ENCODE peak calls at places on chromosomes 12 and 14, in four cellular contexts. R, C, N and U are unnamed samples. For H3K9me3 and H3K4me1, the result is how much of the 10 kb centered on the place peaks cover.

GRCh38 chr12:65684906-65685305 is 139.4 kb upstream of the HMGA2 start:
- DNase-seq in N (no peak), C (no peak), R (no peak), U (no peak)

GRCh38 chr12:26953447-26953846 is 15.2 kb downstream of the FGFR1OP2 start:
- DNase-seq in R (no peak), C (no peak), N (peak), U (peak)

GRCh38 chr12:111150894-111151293 is 218.0 kb downstream of the PHETA1 start:
- DNase-seq in R (no peak), N (no peak), C (no peak), U (no peak)

GRCh38 chr12:127599441-127599840 is 667.5 kb upstream of the TMEM132C start:
- DNase-seq in C (no peak), R (no peak), N (no peak), U (no peak)

GRCh38 chr12:53345486-53346195 is 9.5 kb upstream of the SP7 start:
- DNase-seq in R (no peak), C (no peak), N (no peak), U (peak)

GRCh38 chr12:104998423-104999346 is 12.6 kb downstream of the NOPCHAP1 start:
- DNase-seq in C (no peak), R (no peak), N (no peak), U (no peak)

GRCh38 chr14:105013150-105013787 is 7.6 kb downstream of the CDCA4 start:
- DNase-seq in N (no peak), R (no peak), C (no peak), U (peak)

GRCh38 chr12:104357431-104357952 is 54.0 kb downstream of the EID3 start:
- DNase-seq in R (peak), C (no peak), N (no peak), U (no peak)

GRCh38 chr12:63319386-63319785 is 168.4 kb upstream of the AVPR1A start:
- DNase-seq in N (no peak), C (no peak), R (peak), U (no peak)

GRCh38 chr14:106268013-106268727 is 741.8 kb downstream of the TMEM121 start:
- DNase-seq in C (peak), N (no peak), R (peak), U (no peak)

GRCh38 chr12:58364389-58365086 is 423.2 kb downstream of the ATP23 start:
- DNase-seq in N (no peak), R (peak), C (no peak), U (no peak)

GRCh38 chr14:90674716-90675115 is 141.5 kb downstream of the TTC7B start:
- DNase-seq in C (no peak), N (no peak), R (no peak), U (no peak)

GRCh38 chr12:57760347-57760982 is 5.6 kb downstream of the MARCHF9 start:
- DNase-seq in C (no peak), R (no peak), N (no peak), U (no peak)

GRCh38 chr14:104152246-104152575 is 13.8 kb downstream of the KIF26A start:
- DNase-seq in N (no peak), C (no peak), R (no peak), U (peak)

GRCh38 chr12:39112064-39112463 is 206.7 kb upstream of the CPNE8 start:
- DNase-seq in R (no peak), N (no peak), C (no peak), U (no peak)

GRCh38 chr14:89417469-89418225 is 614 bp upstream of the FOXN3 start:
- DNase-seq in N (peak), C (peak), R (peak), U (peak)

GRCh38 chr14:24238123-24238522 is 4.3 kb downstream of the TINF2 start:
- DNase-seq in N (no peak), C (no peak), R (no peak), U (no peak)

GRCh38 chr12:58895053-58895452 is 25.3 kb downstream of the LRIG3 start:
- DNase-seq in R (no peak), N (no peak), C (no peak), U (no peak)

GRCh38 chr14:99257673-99258221 is 14.2 kb downstream of the BCL11B start:
- DNase-seq in C (no peak), R (no peak), N (no peak), U (no peak)

GRCh38 chr14:92690171-92691011 is 58.0 kb downstream of the LGMN start:
- DNase-seq in N (no peak), R (peak), C (no peak), U (no peak)

GRCh38 chr12:27982380-27982779 is 9.8 kb upstream of the PTHLH start:
- DNase-seq in C (no peak), R (no peak), N (no peak), U (no peak)

GRCh38 chr14:74538411-74539391 is 45.1 kb downstream of the ISCA2 start:
- DNase-seq in N (no peak), R (no peak), C (no peak), U (no peak)

GRCh38 chr12:6872073-6873048 is 742 bp downstream of the SPSB2 start:
- DNase-seq in R (peak), C (peak), N (peak), U (peak)

GRCh38 chr12:92341333-92341691 is 195.7 kb upstream of the BTG1 start:
- DNase-seq in C (no peak), N (no peak), R (no peak), U (no peak)

GRCh38 chr14:103512701-103513611 is 9.7 kb downstream of the CKB start:
- DNase-seq in C (no peak), N (peak), R (no peak), U (peak)

GRCh38 chr12:53006810-53007742 is 820 bp downstream of the EIF4B start:
- DNase-seq in R (peak), N (peak), C (peak), U (peak)

GRCh38 chr12:107302649-107303386 is 209.5 kb upstream of the CRY1 start:
- DNase-seq in R (no peak), N (no peak), C (no peak), U (no peak)

GRCh38 chr12:132771126-132771838 is 9.7 kb upstream of the ANKLE2 start:
- DNase-seq in C (peak), R (no peak), N (no peak), U (no peak)

GRCh38 chr12:31897791-31898503 is 61.3 kb upstream of the RESF1 start:
- DNase-seq in R (peak), C (no peak), N (peak), U (peak)

GRCh38 chr12:109345428-109345827 is 2.3 kb upstream of the MYO1H start:
- DNase-seq in R (no peak), C (no peak), N (no peak), U (no peak)
- H3K9me3 ChIP-seq in R (under half), C (under half), N (under half), U (under half)

DNA sequence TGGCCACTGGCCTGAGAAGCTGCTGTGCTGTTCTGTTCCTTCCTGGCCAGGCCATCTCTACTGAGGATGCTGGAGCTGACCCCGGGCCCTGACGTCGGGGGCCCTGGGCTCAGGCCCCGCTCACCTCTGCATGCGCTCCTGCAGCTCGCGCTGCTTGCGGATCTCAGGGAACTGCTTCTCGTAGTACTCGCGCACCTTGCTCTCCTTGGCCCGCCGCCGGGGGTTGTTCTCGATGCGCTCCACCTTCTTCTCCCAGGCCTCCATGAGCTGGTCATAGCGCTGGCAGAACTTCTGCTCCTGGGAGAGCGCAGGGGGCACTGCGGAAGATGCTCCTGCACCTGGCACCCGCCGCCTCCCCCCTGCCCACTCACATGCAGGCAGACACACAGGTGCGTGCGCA is 135.6 kb downstream of the RFLNA start:
- DNase-seq in N (no peak), C (no peak), R (no peak), U (no peak)
- H3K4me1 ChIP-seq in N (under half), C (under half), R (under half), U (under half)

GRCh38 chr14:50063876-50064420 is 52.4 kb downstream of the VCPKMT start:
- DNase-seq in R (no peak), C (no peak), N (no peak), U (no peak)

GRCh38 chr14:50060871-50061663 is 55.3 kb downstream of the VCPKMT start:
- DNase-seq in N (peak), C (peak), R (peak), U (peak)

GRCh38 chr14:50062438-50063039 is 53.8 kb downstream of the VCPKMT start:
- DNase-seq in R (peak), C (peak), N (no peak), U (no peak)

GRCh38 chr14:50059773-50060629 is 56.4 kb downstream of the VCPKMT start:
- DNase-seq in C (no peak), R (no peak), N (no peak), U (no peak)

DNA sequence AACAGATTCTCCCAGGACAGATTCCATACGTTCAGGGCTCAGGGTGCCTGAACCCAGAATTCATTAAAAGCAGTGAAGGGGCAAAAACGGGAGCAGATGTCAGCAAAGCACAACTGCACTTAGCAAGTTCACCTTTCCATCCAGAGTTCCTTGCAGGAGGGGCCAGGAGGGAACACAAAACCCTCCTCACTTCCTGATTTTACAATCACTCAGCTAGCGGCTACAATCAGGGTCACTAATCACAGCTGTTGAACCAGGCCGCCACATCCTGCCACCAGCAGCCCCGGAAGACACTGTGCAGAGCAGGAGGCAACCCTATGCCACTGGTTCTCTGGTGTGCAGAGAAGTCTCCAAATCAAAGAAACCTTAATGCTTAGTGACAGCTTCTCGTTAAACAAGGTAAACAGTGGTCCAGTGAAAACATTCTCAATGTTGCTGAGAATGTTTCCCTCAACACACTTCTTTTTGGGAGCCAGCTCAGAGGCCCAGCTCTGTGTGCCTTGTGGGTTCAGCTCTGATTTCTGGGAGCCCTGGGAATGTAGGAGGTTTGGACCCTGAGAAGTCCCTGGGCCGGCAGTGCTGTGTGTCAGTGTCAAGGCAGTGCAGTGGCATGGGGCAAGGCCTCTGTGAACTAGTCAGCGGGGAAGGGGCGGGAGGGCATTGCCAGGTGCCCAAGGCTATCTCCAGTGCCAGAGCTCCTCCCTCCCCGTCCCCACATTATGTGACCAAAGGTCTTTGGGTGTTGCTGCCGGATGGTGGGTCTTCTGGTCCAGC is 54.5 kb downstream of the VCPKMT start:
- DNase-seq in C (peak), N (no peak), R (no peak), U (peak)
- H3K4me3 ChIP-seq in C (peak), N (no peak), R (no peak), U (no peak)

GRCh38 chr14:79548836-79549235 is 662.5 kb downstream of the DIO2 start:
- DNase-seq in C (no peak), R (no peak), N (no peak), U (no peak)

GRCh38 chr14:79552778-79553177 is 658.5 kb downstream of the DIO2 start:
- DNase-seq in R (no peak), C (no peak), N (no peak), U (no peak)

GRCh38 chr14:79551591-79551990 is 659.7 kb downstream of the DIO2 start:
- DNase-seq in N (no peak), C (no peak), R (no peak), U (no peak)

GRCh38 chr14:79544671-79545070 is 666.6 kb downstream of the DIO2 start:
- DNase-seq in N (no peak), R (no peak), C (no peak), U (no peak)

GRCh38 chr14:79549515-79549914 is 661.8 kb downstream of the DIO2 start:
- DNase-seq in C (no peak), R (no peak), N (no peak), U (no peak)
- H3K9me3 ChIP-seq in C (under half), R (under half), N (under half), U (under half)

GRCh38 chr12:79380402-79380801 is 310.4 kb downstream of the PAWR start:
- DNase-seq in C (no peak), N (no peak), R (no peak), U (no peak)
- H3K4me1 ChIP-seq in C (under half), N (under half), R (under half), U (under half)

GRCh38 chr12:12070674-12071661 is at the start of gene BCL2L14:
- DNase-seq in C (no peak), N (no peak), R (no peak), U (no peak)
- H3K4me3 ChIP-seq in C (peak), N (peak), R (no peak), U (no peak)

DNA sequence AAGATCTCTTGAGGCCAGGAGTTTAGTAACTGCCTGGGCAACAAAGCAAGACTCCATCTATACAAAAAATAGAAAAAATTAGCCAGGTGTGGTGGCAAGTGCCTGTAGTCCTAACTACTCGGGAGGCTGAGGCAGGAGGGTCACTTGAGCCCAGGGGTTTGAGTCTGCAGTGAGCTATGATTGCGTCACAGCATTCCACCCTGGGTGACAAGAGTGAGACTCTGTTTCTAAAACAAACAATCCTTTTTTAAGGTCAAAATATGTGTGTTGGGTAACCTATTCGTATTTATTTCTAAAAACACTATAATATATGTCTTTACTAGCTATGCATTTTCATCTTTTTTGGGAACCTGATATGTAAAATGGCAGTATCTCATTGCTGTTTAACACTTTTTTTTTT is 7.4 kb downstream of the FBXO21 start:
- DNase-seq in R (no peak), C (no peak), N (no peak), U (no peak)
- H3K9me3 ChIP-seq in R (under half), C (under half), N (under half), U (under half)

GRCh38 chr14:22553445-22553844 is 35.6 kb downstream of the DAD1 start:
- DNase-seq in N (no peak), R (no peak), C (no peak), U (no peak)
- H3K4me1 ChIP-seq in N (under half), R (under half), C (half or more), U (under half)

GRCh38 chr14:61438860-61439765 is 117.7 kb downstream of the PRKCH start:
- DNase-seq in N (peak), R (peak), C (no peak), U (peak)
- H3K4me3 ChIP-seq in N (peak), R (peak), C (peak), U (peak)

DNA sequence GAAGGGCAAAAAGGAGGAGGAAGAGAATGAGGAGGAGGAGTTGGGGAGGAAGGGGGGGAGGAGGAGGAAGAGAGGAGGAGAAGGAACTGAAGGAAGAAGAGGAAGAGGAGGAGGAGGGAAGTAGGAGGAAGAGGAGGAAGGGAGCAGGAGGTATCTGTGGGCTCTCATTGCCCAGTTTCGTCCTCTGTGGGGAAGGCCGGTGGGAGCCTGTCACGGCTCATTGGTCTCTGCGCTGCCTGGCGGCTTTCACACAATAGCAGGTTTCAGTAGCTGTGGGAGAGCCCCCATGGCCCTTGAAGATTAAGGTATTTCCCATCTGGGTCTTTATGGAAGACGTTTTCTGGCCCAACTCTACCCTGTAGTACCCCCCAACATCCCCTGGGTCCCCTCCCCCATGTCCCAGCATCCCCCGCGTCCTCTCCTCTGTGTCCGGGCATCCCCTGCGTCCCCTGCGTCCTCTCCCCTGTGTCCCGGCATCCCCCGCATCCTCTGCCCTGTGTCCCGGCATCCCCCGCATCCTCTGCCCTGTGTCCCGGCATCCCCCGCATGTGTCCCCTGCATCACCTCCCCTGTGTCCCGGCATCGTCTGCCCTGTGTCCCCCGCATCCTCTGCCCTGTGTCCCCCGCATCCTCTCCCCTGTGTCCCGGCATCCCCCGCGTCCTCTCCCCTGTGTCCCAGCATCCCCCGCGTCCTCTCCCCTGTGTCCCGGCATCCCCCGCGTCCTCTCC is 278.2 kb upstream of the SFSWAP start:
- DNase-seq in R (no peak), N (no peak), C (no peak), U (no peak)
- H3K9me3 ChIP-seq in R (under half), N (under half), C (under half), U (under half)